ENCODE peak calls at places on chromosomes 4 and X, in four cellular contexts. G, K, T and M are unnamed samples.

GRCh38 chr4:165199286-165199685 is 8.1 kb upstream of the KLHL2 start:
- DNase-seq in G (no peak), K (no peak), T (no peak), M (no peak)

GRCh38 chr4:55707507-55707906 is 71.4 kb upstream of the NMU start:
- DNase-seq in G (no peak), K (no peak), T (no peak), M (no peak)

GRCh38 chrX:112313201-112313600 is 230.6 kb upstream of the TRPC5 start:
- DNase-seq in G (no peak), K (no peak), T (no peak), M (no peak)

GRCh38 chr4:153794001-153794400 is 5.1 kb upstream of the SFRP2 start:
- DNase-seq in G (no peak), K (no peak), T (no peak), M (no peak)

GRCh38 chr4:60042941-60043340 is 1157.2 kb upstream of the ADGRL3 start:
- DNase-seq in G (no peak), K (no peak), T (no peak), M (no peak)

GRCh38 chr4:87574996-87575395 is 33.3 kb upstream of the DSPP start:
- DNase-seq in G (no peak), K (no peak), T (no peak), M (no peak)

GRCh38 chr4:54784188-54784671 is 126.5 kb downstream of the KIT start:
- DNase-seq in G (no peak), K (no peak), T (peak), M (no peak)

GRCh38 chrX:19794690-19795089 is 92.7 kb downstream of the SH3KBP1 start:
- DNase-seq in G (no peak), K (no peak), T (no peak), M (no peak)

GRCh38 chr4:6771229-6771671 is 11.3 kb upstream of the KIAA0232 start:
- DNase-seq in G (no peak), K (no peak), T (no peak), M (no peak)

GRCh38 chr4:8553958-8554357 is 26.2 kb upstream of the GPR78 start:
- DNase-seq in G (no peak), K (no peak), T (no peak), M (no peak)

GRCh38 chrX:69182818-69183375 is 17.6 kb upstream of the PJA1 start:
- DNase-seq in G (no peak), K (no peak), T (no peak), M (no peak)

GRCh38 chr4:536351-536972 is 37.5 kb downstream of the PIGG start:
- DNase-seq in G (no peak), K (no peak), T (no peak), M (no peak)